ENCODE peak calls at places on chromosome 7, in four cellular contexts. D is MM.1S, S is PC-3, U is neural progenitor cell. W is an unnamed sample.

GRCh38 chr7:129144834-129145668 is 544 bp downstream of the TSPAN33 start:
- DNase-seq in D (no peak), S (no peak), U (no peak), W (no peak)

GRCh38 chr7:46741924-46742607 is 821.0 kb upstream of the IGFBP3 start:
- DNase-seq in D (no peak), S (no peak), U (no peak), W (no peak)

GRCh38 chr7:39321909-39322498 is 244.2 kb upstream of the YAE1 start:
- DNase-seq in D (no peak), S (no peak), U (no peak), W (no peak)

GRCh38 chr7:111076205-111076604 is 14.7 kb upstream of the LRRN3 start:
- DNase-seq in D (no peak), S (peak; percentile 34), U (no peak), W (peak; percentile 67)

GRCh38 chr7:7181519-7182155 is 707 bp upstream of the C1GALT1 start:
- DNase-seq in D (peak; percentile 76), S (peak; percentile 20), U (peak; percentile 49), W (peak; percentile 51)

GRCh38 chr7:27764109-27764508 is 24.1 kb downstream of the TAX1BP1 start:
- DNase-seq in D (no peak), S (no peak), U (no peak), W (no peak)

GRCh38 chr7:77800158-77800557 is 1.6 kb downstream of the PHTF2 start:
- DNase-seq in D (no peak), S (no peak), U (no peak), W (peak; percentile 21)

GRCh38 chr7:76423666-76424412 is 911 bp upstream of the ZP3 start:
- DNase-seq in D (no peak), S (no peak), U (peak; percentile 43), W (peak; percentile 24)

GRCh38 chr7:37083311-37084096 is 359.2 kb upstream of the AOAH start:
- DNase-seq in D (no peak), S (no peak), U (no peak), W (peak; percentile 37)

GRCh38 chr7:134724606-134725005 is 54.8 kb upstream of the CALD1 start:
- DNase-seq in D (peak; percentile 30), S (peak; percentile 53), U (peak; percentile 31), W (peak; percentile 70)

GRCh38 chr7:151925446-151926335 is 30.6 kb upstream of the GALNTL5 start:
- DNase-seq in D (no peak), S (peak; percentile 46), U (no peak), W (peak; percentile 24)

GRCh38 chr7:124713086-124713485 is 52.5 kb downstream of the GPR37 start:
- DNase-seq in D (no peak), S (no peak), U (no peak), W (no peak)

GRCh38 chr7:10740805-10741204 is 232.9 kb upstream of the PHF14 start:
- DNase-seq in D (no peak), S (no peak), U (no peak), W (no peak)

GRCh38 chr7:112937651-112938390 is 147.6 kb upstream of the TMEM168 start:
- DNase-seq in D (no peak), S (no peak), U (no peak), W (peak; percentile 70)

GRCh38 chr7:122412886-122413285 is 108.3 kb upstream of the FEZF1 start:
- DNase-seq in D (no peak), S (no peak), U (no peak), W (peak; percentile 35)
- TF ChIP-seq EZH2phosphoT487 in D (no peak), S (no peak), U (no peak), W (no peak)

GRCh38 chr7:155646669-155647068 is 2.2 kb downstream of the RBM33 start:
- DNase-seq in D (no peak), S (no peak), U (no peak), W (no peak)
- H3K9ac ChIP-seq in D (no peak overlapping the region), S (no peak overlapping the region), U (no peak overlapping the region), W (peak overlapping the region; percentile 98)

GRCh38 chr7:21500117-21500516 is 42.7 kb upstream of the DNAH11 start:
- DNase-seq in D (no peak), S (no peak), U (no peak), W (no peak)

GRCh38 chr7:21508538-21508937 is 34.3 kb upstream of the DNAH11 start:
- DNase-seq in D (no peak), S (no peak), U (no peak), W (no peak)

GRCh38 chr7:21507627-21508343 is 35.1 kb upstream of the DNAH11 start:
- DNase-seq in D (peak; percentile 29), S (peak; percentile 74), U (peak; percentile 66), W (peak; percentile 54)

DNA sequence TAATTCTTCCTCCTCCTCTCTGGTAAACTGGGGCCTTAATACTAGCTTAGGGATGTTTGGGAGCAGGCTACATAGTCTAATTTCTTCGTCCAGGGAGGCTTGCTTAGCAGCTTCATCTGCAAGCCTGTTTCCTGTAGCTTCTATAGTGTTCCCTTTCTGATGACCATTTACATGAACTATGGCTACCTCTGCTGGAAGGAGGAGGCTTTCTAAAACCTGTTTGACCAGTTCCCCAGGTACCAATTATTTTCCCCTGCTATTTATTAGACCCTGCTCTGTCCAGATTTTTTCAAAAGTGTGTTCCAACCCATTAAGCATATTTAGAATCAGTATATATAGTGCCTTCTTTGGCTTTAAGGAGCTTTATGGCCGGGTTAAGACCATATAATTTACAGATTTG is 38.8 kb upstream of the DNAH11 start:
- DNase-seq in D (no peak), S (peak; percentile 63), U (no peak), W (no peak)
- TF ChIP-seq EZH2phosphoT487 in D (no peak), S (no peak), U (no peak), W (no peak)

GRCh38 chr7:139099181-139099947 is 10.2 kb downstream of the ZC3HAV1 start:
- DNase-seq in D (no peak), S (no peak), U (no peak), W (peak; percentile 59)
- H3K9ac ChIP-seq in D (no peak overlapping the region), S (no peak overlapping the region), U (no peak overlapping the region), W (peak overlapping the region; percentile 11)

GRCh38 chr7:23709081-23709746 is 805 bp upstream of the STK31 start:
- DNase-seq in D (no peak), S (peak; percentile 32), U (no peak), W (no peak)

GRCh38 chr7:23712368-23713284 is 2.6 kb downstream of the STK31 start:
- DNase-seq in D (peak; percentile 58), S (peak; percentile 81), U (peak; percentile 67), W (peak; percentile 84)

GRCh38 chr7:23714579-23714978 is 4.6 kb downstream of the STK31 start:
- DNase-seq in D (no peak), S (no peak), U (no peak), W (no peak)

GRCh38 chr7:23713285-23714235 is 3.5 kb downstream of the STK31 start:
- DNase-seq in D (no peak), S (peak; percentile 88), U (no peak), W (peak; percentile 88)

GRCh38 chr7:23710000-23710399 is at the start of gene STK31:
- DNase-seq in D (no peak), S (no peak), U (no peak), W (no peak)
- TF ChIP-seq EZH2phosphoT487 in D (no peak), S (no peak), U (no peak), W (no peak)

GRCh38 chr7:74291535-74291934 is 2.3 kb downstream of the CLIP2 start:
- DNase-seq in D (no peak), S (no peak), U (no peak), W (no peak)
- H3K9ac ChIP-seq in D (no peak overlapping the region), S (no peak overlapping the region), U (no peak overlapping the region), W (no peak overlapping the region)

W was measured in GM23248.